ENCODE peak calls at places on chromosome 17, in ten cellular contexts. R is skeletal muscle cell; S is stimulated activated naive B cell treated with anti-CD40 and anti-IgM and Interleukin-4, amounts not matched to agents 10 μg/mL and 1 μg/mL and 100 μg/mL, for 72 hours; T is SHP77; E is fibroblast of pulmonary artery; X is T-cell; V is pancreas; A is stimulated activated CD8-positive, alpha-beta memory T cell treated with anti-CD3 and anti-CD28 coated beads, Interleukin-7, amount 100 ng/mL, for 48 hours; N is stimulated activated CD4-positive, alpha-beta T cell treated with anti-CD3 and anti-CD28 coated beads, Interleukin-4, amount 100 ng/mL, for 48 hours; L is T-helper 2 cell. O is an unnamed sample.

GRCh38 chr17:47335101-47335936 is 11.6 kb downstream of the EFCAB13 start:
- DNase-seq in T (no peak), L (no peak), R (no peak), N (no peak), S (no peak), E (peak; percentile 29), A (no peak), V (no peak), X (no peak), O (no peak)

GRCh38 chr17:29196784-29197515 is 16.8 kb upstream of the MYO18A start:
- DNase-seq in L (no peak), T (no peak), A (no peak), V (no peak), N (no peak), E (no peak), R (no peak), X (no peak), S (no peak), O (no peak)

GRCh38 chr17:42744283-42744805 is 496 bp downstream of the EZH1 start:
- DNase-seq in E (peak; percentile 44), N (peak; percentile 58), X (peak; percentile 59), V (peak; percentile 92), A (peak; percentile 52), T (peak; percentile 87), S (peak; percentile 72), R (no peak), L (no peak), O (peak; percentile 64)

GRCh38 chr17:79133986-79134385 is 59.4 kb downstream of the ENGASE start:
- DNase-seq in N (no peak), V (no peak), R (no peak), S (no peak), E (no peak), T (no peak), L (no peak), A (no peak), X (no peak), O (no peak)

GRCh38 chr17:5011928-5012327 is 14.2 kb downstream of the KIF1C start:
- DNase-seq in V (no peak), R (no peak), N (no peak), E (peak; percentile 59), T (no peak), S (no peak), X (no peak), L (no peak), A (no peak), O (no peak)

GRCh38 chr17:39231587-39232551 is 6.1 kb upstream of the STAC2 start:
- DNase-seq in S (no peak), X (peak; percentile 44), T (peak; percentile 32), E (peak; percentile 53), N (peak; percentile 56), R (no peak), L (peak; percentile 57), V (peak; percentile 67), A (peak; percentile 23), O (peak; percentile 43)

GRCh38 chr17:1454541-1454940 is 1.5 kb downstream of the CRK start:
- DNase-seq in E (no peak), A (no peak), X (no peak), R (no peak), S (no peak), T (no peak), V (no peak), L (no peak), N (no peak), O (no peak)

GRCh38 chr17:74008196-74008595 is 195.3 kb upstream of the RPL38 start:
- DNase-seq in V (no peak), T (peak; percentile 89), R (no peak), X (peak; percentile 4), N (peak; percentile 15), L (no peak), A (peak; percentile 5), E (no peak), S (no peak), O (no peak)

O was measured in effector memory CD4-positive, alpha-beta T cell.